ENCODE peak calls at places on chromosomes 11 and 22, in ten cellular contexts. One of them, this sample, is unnamed.

GRCh38 chr11:1917523-1918435 is 1.7 kb upstream of the TNNT3 start:
- DNase-seq in CD4-positive, CD25-positive, alpha-beta regulatory T cell: no peak
- DNase-seq in adipocyte: no peak
- DNase-seq in breast epithelium: no peak
- DNase-seq in suprapubic skin: peak; percentile 63
- DNase-seq in naive thymus-derived CD4-positive, alpha-beta T cell: no peak
- DNase-seq in mucosa of descending colon: no peak
- DNase-seq in ovary: no peak
- DNase-seq in A673: no peak
- DNase-seq in AG04450: no peak
- DNase-seq in this sample: no peak

GRCh38 chr11:74870485-74870884 is 78.4 kb downstream of the XRRA1 start:
- DNase-seq in CD4-positive, CD25-positive, alpha-beta regulatory T cell: peak; percentile 49
- DNase-seq in adipocyte: peak; percentile 15
- DNase-seq in breast epithelium: no peak
- DNase-seq in suprapubic skin: no peak
- DNase-seq in naive thymus-derived CD4-positive, alpha-beta T cell: no peak
- DNase-seq in mucosa of descending colon: no peak
- DNase-seq in ovary: no peak
- DNase-seq in A673: peak; percentile 68
- DNase-seq in AG04450: peak; percentile 10
- DNase-seq in this sample: peak; percentile 20

GRCh38 chr22:20531404-20532181 is 24.2 kb downstream of the MED15 start:
- DNase-seq in CD4-positive, CD25-positive, alpha-beta regulatory T cell: no peak
- DNase-seq in adipocyte: peak; percentile 88
- DNase-seq in breast epithelium: peak; percentile 63
- DNase-seq in suprapubic skin: no peak
- DNase-seq in naive thymus-derived CD4-positive, alpha-beta T cell: no peak
- DNase-seq in mucosa of descending colon: peak; percentile 61
- DNase-seq in ovary: no peak
- DNase-seq in A673: peak; percentile 48
- DNase-seq in AG04450: no peak
- DNase-seq in this sample: no peak

GRCh38 chr11:37849731-37850130 is 1251.7 kb upstream of the RAG2 start:
- DNase-seq in CD4-positive, CD25-positive, alpha-beta regulatory T cell: no peak
- DNase-seq in adipocyte: peak; percentile 79
- DNase-seq in breast epithelium: no peak
- DNase-seq in suprapubic skin: no peak
- DNase-seq in naive thymus-derived CD4-positive, alpha-beta T cell: no peak
- DNase-seq in mucosa of descending colon: no peak
- DNase-seq in ovary: no peak
- DNase-seq in A673: peak; percentile 24
- DNase-seq in AG04450: no peak
- DNase-seq in this sample: no peak

GRCh38 chr11:9574806-9575530 is 1.5 kb downstream of the WEE1 start:
- DNase-seq in CD4-positive, CD25-positive, alpha-beta regulatory T cell: peak; percentile 48
- DNase-seq in adipocyte: peak; percentile 85
- DNase-seq in breast epithelium: peak; percentile 74
- DNase-seq in suprapubic skin: peak; percentile 80
- DNase-seq in naive thymus-derived CD4-positive, alpha-beta T cell: no peak
- DNase-seq in mucosa of descending colon: peak; percentile 77
- DNase-seq in ovary: peak; percentile 66
- DNase-seq in A673: peak; percentile 82
- DNase-seq in AG04450: peak; percentile 56
- DNase-seq in this sample: peak; percentile 88

GRCh38 chr11:61745796-61746653 is 6.4 kb upstream of the MYRF start:
- DNase-seq in CD4-positive, CD25-positive, alpha-beta regulatory T cell: no peak
- DNase-seq in adipocyte: no peak
- DNase-seq in breast epithelium: no peak
- DNase-seq in suprapubic skin: no peak
- DNase-seq in naive thymus-derived CD4-positive, alpha-beta T cell: no peak
- DNase-seq in mucosa of descending colon: no peak
- DNase-seq in ovary: no peak
- DNase-seq in A673: no peak
- DNase-seq in AG04450: no peak
- DNase-seq in this sample: no peak

GRCh38 chr11:20599424-20600346 is at the start of gene SLC6A5:
- DNase-seq in CD4-positive, CD25-positive, alpha-beta regulatory T cell: peak; percentile 24
- DNase-seq in adipocyte: peak; percentile 52
- DNase-seq in breast epithelium: no peak
- DNase-seq in suprapubic skin: no peak
- DNase-seq in naive thymus-derived CD4-positive, alpha-beta T cell: no peak
- DNase-seq in mucosa of descending colon: peak; percentile 41
- DNase-seq in ovary: no peak
- DNase-seq in A673: peak; percentile 70
- DNase-seq in AG04450: no peak
- DNase-seq in this sample: peak; percentile 83

GRCh38 chr11:111797145-111797581 is 31.0 kb upstream of the PPP2R1B start:
- DNase-seq in CD4-positive, CD25-positive, alpha-beta regulatory T cell: peak; percentile 16
- DNase-seq in adipocyte: peak; percentile 30
- DNase-seq in breast epithelium: no peak
- DNase-seq in suprapubic skin: no peak
- DNase-seq in naive thymus-derived CD4-positive, alpha-beta T cell: no peak
- DNase-seq in mucosa of descending colon: peak; percentile 57
- DNase-seq in ovary: no peak
- DNase-seq in A673: peak; percentile 91
- DNase-seq in AG04450: no peak
- DNase-seq in this sample: no peak

GRCh38 chr11:120135838-120136237 is 2.1 kb downstream of the TRIM29 start:
- DNase-seq in CD4-positive, CD25-positive, alpha-beta regulatory T cell: no peak
- DNase-seq in adipocyte: no peak
- DNase-seq in breast epithelium: peak; percentile 37
- DNase-seq in suprapubic skin: peak; percentile 37
- DNase-seq in naive thymus-derived CD4-positive, alpha-beta T cell: no peak
- DNase-seq in mucosa of descending colon: no peak
- DNase-seq in ovary: no peak
- DNase-seq in A673: no peak
- DNase-seq in AG04450: no peak
- DNase-seq in this sample: no peak

GRCh38 chr11:124079631-124080318 is 35.5 kb upstream of the VWA5A start:
- DNase-seq in CD4-positive, CD25-positive, alpha-beta regulatory T cell: no peak
- DNase-seq in adipocyte: no peak
- DNase-seq in breast epithelium: no peak
- DNase-seq in suprapubic skin: no peak
- DNase-seq in naive thymus-derived CD4-positive, alpha-beta T cell: no peak
- DNase-seq in mucosa of descending colon: no peak
- DNase-seq in ovary: no peak
- DNase-seq in A673: no peak
- DNase-seq in AG04450: no peak
- DNase-seq in this sample: no peak

GRCh38 chr11:86742436-86742805 is 57.9 kb upstream of the PRSS23 start:
- DNase-seq in CD4-positive, CD25-positive, alpha-beta regulatory T cell: no peak
- DNase-seq in adipocyte: no peak
- DNase-seq in breast epithelium: no peak
- DNase-seq in suprapubic skin: no peak
- DNase-seq in naive thymus-derived CD4-positive, alpha-beta T cell: no peak
- DNase-seq in mucosa of descending colon: no peak
- DNase-seq in ovary: no peak
- DNase-seq in A673: no peak
- DNase-seq in AG04450: no peak
- DNase-seq in this sample: no peak

GRCh38 chr22:31150615-31151014 is 9.4 kb upstream of the RNF185 start:
- DNase-seq in CD4-positive, CD25-positive, alpha-beta regulatory T cell: no peak
- DNase-seq in adipocyte: no peak
- DNase-seq in breast epithelium: no peak
- DNase-seq in suprapubic skin: no peak
- DNase-seq in naive thymus-derived CD4-positive, alpha-beta T cell: no peak
- DNase-seq in mucosa of descending colon: no peak
- DNase-seq in ovary: no peak
- DNase-seq in A673: no peak
- DNase-seq in AG04450: no peak
- DNase-seq in this sample: no peak

GRCh38 chr11:120516461-120517389 is 5.2 kb downstream of the GRIK4 start:
- DNase-seq in CD4-positive, CD25-positive, alpha-beta regulatory T cell: no peak
- DNase-seq in adipocyte: no peak
- DNase-seq in breast epithelium: no peak
- DNase-seq in suprapubic skin: no peak
- DNase-seq in naive thymus-derived CD4-positive, alpha-beta T cell: no peak
- DNase-seq in mucosa of descending colon: no peak
- DNase-seq in ovary: no peak
- DNase-seq in A673: no peak
- DNase-seq in AG04450: no peak
- DNase-seq in this sample: no peak

GRCh38 chr11:94147433-94147845 is 18.8 kb downstream of the PANX1 start:
- DNase-seq in CD4-positive, CD25-positive, alpha-beta regulatory T cell: peak; percentile 31
- DNase-seq in adipocyte: no peak
- DNase-seq in breast epithelium: no peak
- DNase-seq in suprapubic skin: no peak
- DNase-seq in naive thymus-derived CD4-positive, alpha-beta T cell: no peak
- DNase-seq in mucosa of descending colon: no peak
- DNase-seq in ovary: no peak
- DNase-seq in A673: no peak
- DNase-seq in AG04450: no peak
- DNase-seq in this sample: no peak

GRCh38 chr11:68447015-68447801 is 13.3 kb upstream of the PPP6R3 start:
- DNase-seq in CD4-positive, CD25-positive, alpha-beta regulatory T cell: peak; percentile 73
- DNase-seq in adipocyte: peak; percentile 87
- DNase-seq in breast epithelium: peak; percentile 59
- DNase-seq in suprapubic skin: peak; percentile 84
- DNase-seq in naive thymus-derived CD4-positive, alpha-beta T cell: peak; percentile 59
- DNase-seq in mucosa of descending colon: peak; percentile 83
- DNase-seq in ovary: peak; percentile 84
- DNase-seq in A673: peak; percentile 87
- DNase-seq in AG04450: no peak
- DNase-seq in this sample: peak; percentile 42
- H3K9me3 ChIP-seq in CD4-positive, CD25-positive, alpha-beta regulatory T cell: no peaks in the 10 kb centered on the region
- H3K9me3 ChIP-seq in adipocyte: no peaks in the 10 kb centered on the region
- H3K9me3 ChIP-seq in breast epithelium: no peaks in the 10 kb centered on the region
- H3K9me3 ChIP-seq in suprapubic skin: no peaks in the 10 kb centered on the region
- H3K9me3 ChIP-seq in naive thymus-derived CD4-positive, alpha-beta T cell: no peaks in the 10 kb centered on the region
- H3K9me3 ChIP-seq in mucosa of descending colon: no peaks in the 10 kb centered on the region
- H3K9me3 ChIP-seq in ovary: no peaks in the 10 kb centered on the region
- H3K9me3 ChIP-seq in A673: no peaks in the 10 kb centered on the region
- H3K9me3 ChIP-seq in AG04450: no peaks in the 10 kb centered on the region
- H3K9me3 ChIP-seq in this sample: no peaks in the 10 kb centered on the region

GRCh38 chr11:11076879-11077278 is 219.0 kb upstream of the ZBED5 start:
- DNase-seq in CD4-positive, CD25-positive, alpha-beta regulatory T cell: no peak
- DNase-seq in adipocyte: no peak
- DNase-seq in breast epithelium: no peak
- DNase-seq in suprapubic skin: no peak
- DNase-seq in naive thymus-derived CD4-positive, alpha-beta T cell: no peak
- DNase-seq in mucosa of descending colon: no peak
- DNase-seq in ovary: no peak
- DNase-seq in A673: no peak
- DNase-seq in AG04450: no peak
- DNase-seq in this sample: no peak
- H3K9me3 ChIP-seq in CD4-positive, CD25-positive, alpha-beta regulatory T cell: no peaks in the 10 kb centered on the region
- H3K9me3 ChIP-seq in adipocyte: no peaks in the 10 kb centered on the region
- H3K9me3 ChIP-seq in breast epithelium: no peaks in the 10 kb centered on the region
- H3K9me3 ChIP-seq in suprapubic skin: no peaks in the 10 kb centered on the region
- H3K9me3 ChIP-seq in naive thymus-derived CD4-positive, alpha-beta T cell: no peaks in the 10 kb centered on the region
- H3K9me3 ChIP-seq in mucosa of descending colon: no peaks in the 10 kb centered on the region
- H3K9me3 ChIP-seq in ovary: no peaks in the 10 kb centered on the region
- H3K9me3 ChIP-seq in A673: no peaks in the 10 kb centered on the region
- H3K9me3 ChIP-seq in AG04450: no peaks in the 10 kb centered on the region
- H3K9me3 ChIP-seq in this sample: no peaks in the 10 kb centered on the region

GRCh38 chr11:3357302-3357701 is 21.6 kb downstream of the ZNF195 start:
- DNase-seq in CD4-positive, CD25-positive, alpha-beta regulatory T cell: no peak
- DNase-seq in adipocyte: no peak
- DNase-seq in breast epithelium: no peak
- DNase-seq in suprapubic skin: no peak
- DNase-seq in naive thymus-derived CD4-positive, alpha-beta T cell: no peak
- DNase-seq in mucosa of descending colon: no peak
- DNase-seq in ovary: no peak
- DNase-seq in A673: no peak
- DNase-seq in AG04450: no peak
- DNase-seq in this sample: no peak

GRCh38 chr11:3353066-3353465 is 25.9 kb downstream of the ZNF195 start:
- DNase-seq in CD4-positive, CD25-positive, alpha-beta regulatory T cell: no peak
- DNase-seq in adipocyte: no peak
- DNase-seq in breast epithelium: no peak
- DNase-seq in suprapubic skin: no peak
- DNase-seq in naive thymus-derived CD4-positive, alpha-beta T cell: no peak
- DNase-seq in mucosa of descending colon: no peak
- DNase-seq in ovary: no peak
- DNase-seq in A673: peak; percentile 76
- DNase-seq in AG04450: no peak
- DNase-seq in this sample: no peak

GRCh38 chr11:3359092-3359824 is 19.7 kb downstream of the ZNF195 start:
- DNase-seq in CD4-positive, CD25-positive, alpha-beta regulatory T cell: no peak
- DNase-seq in adipocyte: no peak
- DNase-seq in breast epithelium: no peak
- DNase-seq in suprapubic skin: no peak
- DNase-seq in naive thymus-derived CD4-positive, alpha-beta T cell: no peak
- DNase-seq in mucosa of descending colon: no peak
- DNase-seq in ovary: no peak
- DNase-seq in A673: no peak
- DNase-seq in AG04450: no peak
- DNase-seq in this sample: no peak

GRCh38 chr11:3357994-3358676 is 20.8 kb downstream of the ZNF195 start:
- DNase-seq in CD4-positive, CD25-positive, alpha-beta regulatory T cell: no peak
- DNase-seq in adipocyte: no peak
- DNase-seq in breast epithelium: no peak
- DNase-seq in suprapubic skin: no peak
- DNase-seq in naive thymus-derived CD4-positive, alpha-beta T cell: no peak
- DNase-seq in mucosa of descending colon: no peak
- DNase-seq in ovary: no peak
- DNase-seq in A673: no peak
- DNase-seq in AG04450: no peak
- DNase-seq in this sample: no peak

DNA sequence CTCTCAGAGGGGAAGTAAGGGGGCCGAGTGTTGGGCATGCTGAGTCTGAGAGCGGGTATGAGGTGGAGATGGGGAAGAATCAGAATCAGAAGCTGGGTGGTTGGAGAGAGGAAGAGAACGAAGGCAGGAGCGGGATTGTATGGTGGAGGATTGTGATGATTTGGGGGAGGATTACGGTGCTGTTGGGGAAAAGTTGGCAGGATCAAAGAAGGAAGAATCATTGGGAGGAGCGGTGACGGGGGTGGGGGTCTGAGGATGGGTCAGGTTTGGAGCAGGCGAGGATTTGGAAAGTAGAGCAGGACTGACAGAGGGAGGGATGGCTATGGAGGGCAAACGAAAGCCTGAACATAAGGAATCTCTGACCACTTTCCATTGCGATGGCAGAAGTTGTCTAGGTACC is 22.1 kb downstream of the ZNF195 start:
- DNase-seq in CD4-positive, CD25-positive, alpha-beta regulatory T cell: no peak
- DNase-seq in adipocyte: no peak
- DNase-seq in breast epithelium: no peak
- DNase-seq in suprapubic skin: no peak
- DNase-seq in naive thymus-derived CD4-positive, alpha-beta T cell: no peak
- DNase-seq in mucosa of descending colon: no peak
- DNase-seq in ovary: no peak
- DNase-seq in A673: no peak
- DNase-seq in AG04450: no peak
- DNase-seq in this sample: no peak
- H3K9me3 ChIP-seq in CD4-positive, CD25-positive, alpha-beta regulatory T cell: peaks cover 70% of the 10 kb centered on the region
- H3K9me3 ChIP-seq in adipocyte: peaks cover 98% of the 10 kb centered on the region
- H3K9me3 ChIP-seq in breast epithelium: peaks cover 33% of the 10 kb centered on the region
- H3K9me3 ChIP-seq in suprapubic skin: peaks cover 41% of the 10 kb centered on the region
- H3K9me3 ChIP-seq in naive thymus-derived CD4-positive, alpha-beta T cell: peaks cover 96% of the 10 kb centered on the region
- H3K9me3 ChIP-seq in mucosa of descending colon: peaks cover 66% of the 10 kb centered on the region
- H3K9me3 ChIP-seq in ovary: no peaks in the 10 kb centered on the region
- H3K9me3 ChIP-seq in A673: peaks cover 59% of the 10 kb centered on the region
- H3K9me3 ChIP-seq in AG04450: peaks cover 69% of the 10 kb centered on the region
- H3K9me3 ChIP-seq in this sample: peaks cover 30% of the 10 kb centered on the region

DNA sequence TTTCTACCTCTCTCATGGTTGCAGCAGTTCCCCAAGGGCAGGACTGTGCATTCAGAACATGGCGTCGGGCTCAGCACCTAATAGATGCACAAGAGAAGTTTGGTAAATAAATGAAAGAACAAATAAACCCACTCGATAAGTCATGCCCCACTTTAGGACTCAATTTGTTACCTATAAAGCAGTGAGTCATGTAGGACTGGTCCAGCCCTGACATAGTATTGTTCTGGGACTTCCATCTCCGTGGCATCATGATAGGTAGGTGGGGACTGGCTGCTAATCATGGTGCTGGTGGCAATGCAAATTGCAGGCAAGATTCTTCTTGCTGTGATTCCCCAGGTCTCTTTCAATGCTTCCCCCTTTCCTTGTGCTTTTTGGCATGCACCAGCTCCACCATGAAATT is 118.1 kb upstream of the CSNK2A3 start:
- DNase-seq in CD4-positive, CD25-positive, alpha-beta regulatory T cell: no peak
- DNase-seq in adipocyte: no peak
- DNase-seq in breast epithelium: no peak
- DNase-seq in suprapubic skin: no peak
- DNase-seq in naive thymus-derived CD4-positive, alpha-beta T cell: no peak
- DNase-seq in mucosa of descending colon: no peak
- DNase-seq in ovary: no peak
- DNase-seq in A673: no peak
- DNase-seq in AG04450: no peak
- DNase-seq in this sample: no peak
- H3K9me3 ChIP-seq in CD4-positive, CD25-positive, alpha-beta regulatory T cell: no peaks in the 10 kb centered on the region
- H3K9me3 ChIP-seq in adipocyte: no peaks in the 10 kb centered on the region
- H3K9me3 ChIP-seq in breast epithelium: no peaks in the 10 kb centered on the region
- H3K9me3 ChIP-seq in suprapubic skin: no peaks in the 10 kb centered on the region
- H3K9me3 ChIP-seq in naive thymus-derived CD4-positive, alpha-beta T cell: no peaks in the 10 kb centered on the region
- H3K9me3 ChIP-seq in mucosa of descending colon: no peaks in the 10 kb centered on the region
- H3K9me3 ChIP-seq in ovary: no peaks in the 10 kb centered on the region
- H3K9me3 ChIP-seq in A673: no peaks in the 10 kb centered on the region
- H3K9me3 ChIP-seq in AG04450: no peaks in the 10 kb centered on the region
- H3K9me3 ChIP-seq in this sample: no peaks in the 10 kb centered on the region

This sample was measured in HAP-1.